ENCODE peak calls at places on chromosome 4, in five cellular contexts. T is cardiac muscle cell, C is GM23248, K is fibroblast of the aortic adventitia, U is NCI-H1436 treated with DMSO at 0.1 percent for 48 hours. W is an unnamed sample.

GRCh38 chr4:84952004-84952403 is 14.5 kb downstream of the WDFY3 start:
- DNase-seq in T (peak), C (peak), K (peak), U (no peak), W (no peak)

GRCh38 chr4:73620115-73620792 is at the start of gene RASSF6:
- DNase-seq in T (no peak), C (no peak), K (no peak), U (peak), W (no peak)

GRCh38 chr4:18754180-18754579 is 732.6 kb upstream of the LCORL start:
- DNase-seq in T (no peak), C (no peak), K (no peak), U (no peak), W (no peak)

GRCh38 chr4:133186845-133187244 is 37.8 kb downstream of the PCDH10 start:
- DNase-seq in T (no peak), C (peak), K (peak), U (no peak), W (no peak)

GRCh38 chr4:124060261-124060918 is 652.1 kb downstream of the ANKRD50 start:
- DNase-seq in T (peak), C (peak), K (peak), U (no peak), W (no peak)

GRCh38 chr4:183142566-183143545 is 43.8 kb downstream of the WWC2 start:
- DNase-seq in T (peak), C (peak), K (peak), U (no peak), W (peak)

GRCh38 chr4:22625301-22625700 is 67.4 kb upstream of the GBA3 start:
- DNase-seq in T (no peak), C (peak), K (no peak), U (no peak), W (no peak)

GRCh38 chr4:153649572-153649991 is 34.5 kb upstream of the TLR2 start:
- DNase-seq in T (no peak), C (peak), K (no peak), U (no peak), W (no peak)

GRCh38 chr4:3786196-3786869 is 20.1 kb downstream of the ADRA2C start:
- DNase-seq in T (no peak), C (peak), K (no peak), U (no peak), W (no peak)

GRCh38 chr4:131499139-131499873 is 1649.8 kb upstream of the PCDH10 start:
- DNase-seq in T (peak), C (peak), K (peak), U (no peak), W (no peak)

GRCh38 chr4:35461931-35462659 is 782.2 kb downstream of the ARAP2 start:
- DNase-seq in T (no peak), C (no peak), K (no peak), U (no peak), W (no peak)

GRCh38 chr4:27702710-27703431 is 842.2 kb downstream of the STIM2 start:
- DNase-seq in T (no peak), C (peak), K (no peak), U (no peak), W (no peak)

GRCh38 chr4:133270021-133270570 is 121.0 kb downstream of the PCDH10 start:
- DNase-seq in T (peak), C (no peak), K (peak), U (no peak), W (no peak)

GRCh38 chr4:16820304-16820703 is 78.1 kb downstream of the LDB2 start:
- DNase-seq in T (peak), C (no peak), K (no peak), U (no peak), W (no peak)

GRCh38 chr4:116122131-116122530 is 963.2 kb downstream of the TRAM1L1 start:
- DNase-seq in T (no peak), C (peak), K (no peak), U (no peak), W (no peak)

GRCh38 chr4:3241905-3242304 is 7.1 kb upstream of the MSANTD1 start:
- DNase-seq in T (peak), C (peak), K (peak), U (no peak), W (peak)

GRCh38 chr4:74874785-74875367 is 58.0 kb upstream of the PARM1 start:
- DNase-seq in T (peak), C (peak), K (peak), U (no peak), W (peak)

GRCh38 chr4:119652978-119653377 is 24.4 kb upstream of the PDE5A start:
- DNase-seq in T (no peak), C (peak), K (peak), U (no peak), W (no peak)

GRCh38 chr4:173057442-173057841 is 111.2 kb upstream of the GALNT7 start:
- DNase-seq in T (no peak), C (peak), K (no peak), U (peak), W (no peak)

GRCh38 chr4:145808021-145808650 is 128.2 kb downstream of the C4orf51 start:
- DNase-seq in T (peak), C (peak), K (peak), U (no peak), W (peak)

GRCh38 chr4:54332577-54332976 is 103.5 kb downstream of the PDGFRA start:
- DNase-seq in T (no peak), C (no peak), K (no peak), U (no peak), W (no peak)

GRCh38 chr4:35025152-35025834 is 1219.0 kb downstream of the ARAP2 start:
- DNase-seq in T (no peak), C (no peak), K (no peak), U (no peak), W (no peak)

GRCh38 chr4:173717581-173717980 is 187.6 kb upstream of the HAND2 start:
- DNase-seq in T (no peak), C (no peak), K (no peak), U (no peak), W (no peak)

GRCh38 chr4:38058186-38058585 is 98.0 kb downstream of the PTTG2 start:
- DNase-seq in T (no peak), C (no peak), K (no peak), U (no peak), W (no peak)

GRCh38 chr4:176360446-176360845 is 40.7 kb downstream of the SPCS3 start:
- DNase-seq in T (no peak), C (peak), K (no peak), U (no peak), W (no peak)

GRCh38 chr4:111398906-111399330 is 746.3 kb upstream of the FAM241A start:
- DNase-seq in T (peak), C (peak), K (peak), U (no peak), W (no peak)